ENCODE peak calls at places on chromosomes 1 and 21, in seven cellular contexts. G, P, W, I, X, R and C are unnamed samples.

GRCh38 chr1:18597159-18598042 is 33.2 kb upstream of the PAX7 start:
- DNase-seq in G (peak), I (peak), P (peak), X (peak), R (peak), W (peak), C (no peak)

GRCh38 chr21:42669069-42669468 is 15.6 kb downstream of the PDE9A start:
- DNase-seq in R (no peak), X (no peak), G (no peak), W (peak), I (peak), P (peak), C (no peak)

GRCh38 chr1:11448375-11449085 is 30.4 kb upstream of the DISP3 start:
- DNase-seq in P (peak), X (no peak), W (peak), R (no peak), I (no peak), G (no peak), C (no peak)

GRCh38 chr1:111202366-111202706 is 1.9 kb upstream of the DENND2D start:
- DNase-seq in I (no peak), R (no peak), P (no peak), W (no peak), G (no peak), X (no peak), C (no peak)

GRCh38 chr1:77342745-77343144 is 60.9 kb downstream of the AK5 start:
- DNase-seq in I (no peak), R (no peak), X (no peak), P (no peak), W (no peak), G (no peak), C (no peak)

GRCh38 chr1:67590329-67590728 is 94.7 kb upstream of the GADD45A start:
- DNase-seq in W (peak), G (no peak), P (peak), R (peak), X (peak), I (no peak), C (peak)

GRCh38 chr1:110011527-110012041 is 22.8 kb upstream of the STRIP1 start:
- DNase-seq in I (no peak), W (peak), X (peak), P (peak), R (peak), G (no peak), C (no peak)

GRCh38 chr1:171210355-171210754 is 25.3 kb downstream of the FMO2 start:
- DNase-seq in I (no peak), X (no peak), W (peak), R (no peak), P (no peak), G (no peak), C (no peak)

GRCh38 chr1:38941527-38942019 is at the start of gene RHBDL2:
- DNase-seq in R (peak), I (peak), X (peak), P (peak), G (no peak), W (peak), C (peak)

GRCh38 chr1:240029418-240029817 is 62.3 kb upstream of the FMN2 start:
- DNase-seq in G (no peak), W (no peak), P (no peak), R (no peak), X (peak), I (no peak), C (peak)

GRCh38 chr1:109890115-109890953 is 20.3 kb upstream of the CSF1 start:
- DNase-seq in X (no peak), W (no peak), G (no peak), P (no peak), I (no peak), R (no peak), C (no peak)

GRCh38 chr1:221515496-221515895 is 226.4 kb downstream of the DUSP10 start:
- DNase-seq in I (no peak), X (no peak), P (no peak), G (no peak), W (no peak), R (no peak), C (no peak)

GRCh38 chr1:28718601-28719331 is 18.0 kb upstream of the YTHDF2 start:
- DNase-seq in I (no peak), P (peak), W (peak), G (no peak), R (no peak), X (peak), C (peak)

GRCh38 chr1:55912438-55912837 is 666.9 kb downstream of the PLPP3 start:
- DNase-seq in R (no peak), W (no peak), X (no peak), P (no peak), G (no peak), I (no peak), C (no peak)

GRCh38 chr1:51644533-51645197 is 27.8 kb downstream of the OSBPL9 start:
- DNase-seq in W (peak), X (peak), R (no peak), P (peak), G (no peak), I (no peak), C (peak)

GRCh38 chr21:34820051-34820450 is 151.3 kb downstream of the CLIC6 start:
- DNase-seq in X (no peak), I (no peak), W (no peak), R (no peak), G (no peak), P (no peak), C (no peak)

GRCh38 chr1:184380468-184380867 is 6.4 kb upstream of the C1orf21 start:
- DNase-seq in R (no peak), P (no peak), X (no peak), I (no peak), W (no peak), G (no peak), C (no peak)

GRCh38 chr1:66927528-66927927 is 2.7 kb downstream of the MIER1 start:
- DNase-seq in P (peak), I (no peak), R (no peak), G (no peak), X (no peak), W (no peak), C (no peak)

GRCh38 chr1:201085902-201086735 is 26.1 kb downstream of the CACNA1S start:
- DNase-seq in R (peak), P (peak), W (peak), X (peak), I (peak), G (peak), C (no peak)

GRCh38 chr1:40633563-40634376 is 31.7 kb downstream of the RIMS3 start:
- DNase-seq in W (no peak), X (no peak), I (peak), R (no peak), P (no peak), G (no peak), C (no peak)

GRCh38 chr1:212721388-212722247 is 22.0 kb upstream of the BATF3 start:
- DNase-seq in I (no peak), X (peak), P (peak), W (peak), R (no peak), G (no peak), C (peak)

GRCh38 chr1:212525479-212526110 is 83.0 kb upstream of the ATF3 start:
- DNase-seq in X (peak), P (peak), R (no peak), W (no peak), I (peak), G (no peak), C (peak)

GRCh38 chr1:7389201-7389785 is 381.8 kb upstream of the VAMP3 start:
- DNase-seq in X (peak), R (no peak), I (peak), W (no peak), P (peak), G (no peak), C (peak)